ENCODE peak calls at places on chromosomes 5 and 9, in seven cellular contexts. One of them, this sample, is unnamed.

GRCh38 chr5:121949885-121950284 is 11.9 kb upstream of the SRFBP1 start:
- DNase-seq in AG10803: peak; percentile 62
- DNase-seq in SJSA1: no peak
- DNase-seq in ovary: no peak
- DNase-seq in IMR-90: peak; percentile 60
- DNase-seq in choroid plexus epithelial cell: peak; percentile 79
- DNase-seq in pancreas: no peak
- DNase-seq in this sample: peak; percentile 17

GRCh38 chr5:141560725-141561483 is 57.9 kb downstream of the DIAPH1 start:
- DNase-seq in AG10803: peak; percentile 97
- DNase-seq in SJSA1: peak; percentile 94
- DNase-seq in ovary: peak; percentile 87
- DNase-seq in IMR-90: peak; percentile 98
- DNase-seq in choroid plexus epithelial cell: peak; percentile 99
- DNase-seq in pancreas: peak; percentile 55
- DNase-seq in this sample: peak; percentile 97

GRCh38 chr9:21831841-21832509 is 29.5 kb downstream of the MTAP start:
- DNase-seq in AG10803: peak; percentile 84
- DNase-seq in SJSA1: peak; percentile 80
- DNase-seq in ovary: no peak
- DNase-seq in IMR-90: peak; percentile 98
- DNase-seq in choroid plexus epithelial cell: peak; percentile 94
- DNase-seq in pancreas: no peak
- DNase-seq in this sample: peak; percentile 77

GRCh38 chr5:103111458-103111857 is 8.5 kb downstream of the GIN1 start:
- DNase-seq in AG10803: no peak
- DNase-seq in SJSA1: no peak
- DNase-seq in ovary: no peak
- DNase-seq in IMR-90: no peak
- DNase-seq in choroid plexus epithelial cell: no peak
- DNase-seq in pancreas: no peak
- DNase-seq in this sample: no peak

GRCh38 chr5:32690153-32690552 is 21.0 kb upstream of the NPR3 start:
- DNase-seq in AG10803: peak; percentile 8
- DNase-seq in SJSA1: no peak
- DNase-seq in ovary: no peak
- DNase-seq in IMR-90: no peak
- DNase-seq in choroid plexus epithelial cell: peak; percentile 34
- DNase-seq in pancreas: no peak
- DNase-seq in this sample: no peak

GRCh38 chr5:16726538-16726946 is 109.7 kb upstream of the RETREG1 start:
- DNase-seq in AG10803: no peak
- DNase-seq in SJSA1: peak; percentile 31
- DNase-seq in ovary: no peak
- DNase-seq in IMR-90: peak; percentile 28
- DNase-seq in choroid plexus epithelial cell: peak; percentile 7
- DNase-seq in pancreas: no peak
- DNase-seq in this sample: no peak

GRCh38 chr9:107539427-107540154 is 50.0 kb upstream of the KLF4 start:
- DNase-seq in AG10803: no peak
- DNase-seq in SJSA1: no peak
- DNase-seq in ovary: no peak
- DNase-seq in IMR-90: no peak
- DNase-seq in choroid plexus epithelial cell: no peak
- DNase-seq in pancreas: no peak
- DNase-seq in this sample: no peak

GRCh38 chr9:83444110-83444509 is 94.1 kb downstream of the FRMD3 start:
- DNase-seq in AG10803: peak; percentile 72
- DNase-seq in SJSA1: no peak
- DNase-seq in ovary: peak; percentile 39
- DNase-seq in IMR-90: no peak
- DNase-seq in choroid plexus epithelial cell: no peak
- DNase-seq in pancreas: no peak
- DNase-seq in this sample: no peak

GRCh38 chr5:159866093-159866492 is 50.2 kb upstream of the ADRA1B start:
- DNase-seq in AG10803: no peak
- DNase-seq in SJSA1: no peak
- DNase-seq in ovary: no peak
- DNase-seq in IMR-90: no peak
- DNase-seq in choroid plexus epithelial cell: no peak
- DNase-seq in pancreas: no peak
- DNase-seq in this sample: no peak

GRCh38 chr9:86822414-86822813 is 124.9 kb downstream of the GAS1 start:
- DNase-seq in AG10803: no peak
- DNase-seq in SJSA1: no peak
- DNase-seq in ovary: no peak
- DNase-seq in IMR-90: no peak
- DNase-seq in choroid plexus epithelial cell: no peak
- DNase-seq in pancreas: no peak
- DNase-seq in this sample: no peak

GRCh38 chr5:127400524-127400923 is 109.9 kb downstream of the MEGF10 start:
- DNase-seq in AG10803: no peak
- DNase-seq in SJSA1: no peak
- DNase-seq in ovary: no peak
- DNase-seq in IMR-90: no peak
- DNase-seq in choroid plexus epithelial cell: no peak
- DNase-seq in pancreas: no peak
- DNase-seq in this sample: no peak

GRCh38 chr5:76810236-76810635 is 8.6 kb upstream of the F2RL1 start:
- DNase-seq in AG10803: no peak
- DNase-seq in SJSA1: no peak
- DNase-seq in ovary: no peak
- DNase-seq in IMR-90: no peak
- DNase-seq in choroid plexus epithelial cell: no peak
- DNase-seq in pancreas: no peak
- DNase-seq in this sample: no peak

GRCh38 chr5:76751291-76751690 is 35.4 kb downstream of the F2R start:
- DNase-seq in AG10803: no peak
- DNase-seq in SJSA1: no peak
- DNase-seq in ovary: no peak
- DNase-seq in IMR-90: no peak
- DNase-seq in choroid plexus epithelial cell: no peak
- DNase-seq in pancreas: no peak
- DNase-seq in this sample: no peak

GRCh38 chr9:2385746-2386145 is 235.8 kb upstream of the VLDLR start:
- DNase-seq in AG10803: no peak
- DNase-seq in SJSA1: no peak
- DNase-seq in ovary: no peak
- DNase-seq in IMR-90: no peak
- DNase-seq in choroid plexus epithelial cell: no peak
- DNase-seq in pancreas: no peak
- DNase-seq in this sample: no peak

GRCh38 chr5:153824909-153825308 is 213.8 kb downstream of the FAM114A2 start:
- DNase-seq in AG10803: no peak
- DNase-seq in SJSA1: no peak
- DNase-seq in ovary: no peak
- DNase-seq in IMR-90: no peak
- DNase-seq in choroid plexus epithelial cell: no peak
- DNase-seq in pancreas: no peak
- DNase-seq in this sample: no peak

GRCh38 chr9:90805006-90805993 is 3.7 kb downstream of the SYK start:
- DNase-seq in AG10803: no peak
- DNase-seq in SJSA1: no peak
- DNase-seq in ovary: no peak
- DNase-seq in IMR-90: no peak
- DNase-seq in choroid plexus epithelial cell: no peak
- DNase-seq in pancreas: no peak
- DNase-seq in this sample: no peak

GRCh38 chr9:93666279-93666784 is 89.9 kb downstream of the PHF2 start:
- DNase-seq in AG10803: no peak
- DNase-seq in SJSA1: no peak
- DNase-seq in ovary: no peak
- DNase-seq in IMR-90: no peak
- DNase-seq in choroid plexus epithelial cell: no peak
- DNase-seq in pancreas: no peak
- DNase-seq in this sample: no peak

GRCh38 chr5:139494832-139495231 is 12.3 kb upstream of the STING1 start:
- DNase-seq in AG10803: peak; percentile 69
- DNase-seq in SJSA1: no peak
- DNase-seq in ovary: no peak
- DNase-seq in IMR-90: peak; percentile 58
- DNase-seq in choroid plexus epithelial cell: peak; percentile 62
- DNase-seq in pancreas: no peak
- DNase-seq in this sample: no peak

GRCh38 chr5:175542232-175542965 is 64.0 kb downstream of the SFXN1 start:
- DNase-seq in AG10803: no peak
- DNase-seq in SJSA1: no peak
- DNase-seq in ovary: no peak
- DNase-seq in IMR-90: no peak
- DNase-seq in choroid plexus epithelial cell: no peak
- DNase-seq in pancreas: no peak
- DNase-seq in this sample: no peak

GRCh38 chr5:73312146-73312871 is 136.3 kb downstream of the FOXD1 start:
- DNase-seq in AG10803: peak; percentile 95
- DNase-seq in SJSA1: peak; percentile 46
- DNase-seq in ovary: no peak
- DNase-seq in IMR-90: peak; percentile 96
- DNase-seq in choroid plexus epithelial cell: peak; percentile 98
- DNase-seq in pancreas: no peak
- DNase-seq in this sample: peak; percentile 85

GRCh38 chr9:129481824-129482511 is 138.9 kb downstream of the C9orf50 start:
- DNase-seq in AG10803: peak; percentile 59
- DNase-seq in SJSA1: peak; percentile 51
- DNase-seq in ovary: peak; percentile 81
- DNase-seq in IMR-90: no peak
- DNase-seq in choroid plexus epithelial cell: peak; percentile 56
- DNase-seq in pancreas: no peak
- DNase-seq in this sample: no peak

GRCh38 chr9:14095272-14095671 is 218.7 kb downstream of the NFIB start:
- DNase-seq in AG10803: no peak
- DNase-seq in SJSA1: no peak
- DNase-seq in ovary: no peak
- DNase-seq in IMR-90: no peak
- DNase-seq in choroid plexus epithelial cell: no peak
- DNase-seq in pancreas: no peak
- DNase-seq in this sample: no peak

GRCh38 chr9:14097666-14098065 is 216.3 kb downstream of the NFIB start:
- DNase-seq in AG10803: no peak
- DNase-seq in SJSA1: no peak
- DNase-seq in ovary: no peak
- DNase-seq in IMR-90: no peak
- DNase-seq in choroid plexus epithelial cell: no peak
- DNase-seq in pancreas: no peak
- DNase-seq in this sample: no peak

GRCh38 chr9:14097215-14097614 is 216.7 kb downstream of the NFIB start:
- DNase-seq in AG10803: no peak
- DNase-seq in SJSA1: peak; percentile 15
- DNase-seq in ovary: no peak
- DNase-seq in IMR-90: peak; percentile 47
- DNase-seq in choroid plexus epithelial cell: peak; percentile 84
- DNase-seq in pancreas: no peak
- DNase-seq in this sample: peak; percentile 36

GRCh38 chr9:14098102-14098501 is 215.8 kb downstream of the NFIB start:
- DNase-seq in AG10803: no peak
- DNase-seq in SJSA1: peak; percentile 32
- DNase-seq in ovary: no peak
- DNase-seq in IMR-90: peak; percentile 70
- DNase-seq in choroid plexus epithelial cell: peak; percentile 59
- DNase-seq in pancreas: no peak
- DNase-seq in this sample: no peak

GRCh38 chr9:14096182-14096922 is 217.6 kb downstream of the NFIB start:
- DNase-seq in AG10803: peak; percentile 30
- DNase-seq in SJSA1: peak; percentile 23
- DNase-seq in ovary: no peak
- DNase-seq in IMR-90: peak; percentile 62
- DNase-seq in choroid plexus epithelial cell: peak; percentile 88
- DNase-seq in pancreas: no peak
- DNase-seq in this sample: peak; percentile 61
- H3K4me3 ChIP-seq in AG10803: peak overlapping the region; percentile 4
- H3K4me3 ChIP-seq in SJSA1: no peak overlapping the region
- H3K4me3 ChIP-seq in ovary: no peak overlapping the region
- H3K4me3 ChIP-seq in IMR-90: no peak overlapping the region
- H3K4me3 ChIP-seq in choroid plexus epithelial cell: peak overlapping the region; percentile 40
- H3K4me3 ChIP-seq in pancreas: no peak overlapping the region
- H3K4me3 ChIP-seq in this sample: peak overlapping the region; percentile 10

DNA sequence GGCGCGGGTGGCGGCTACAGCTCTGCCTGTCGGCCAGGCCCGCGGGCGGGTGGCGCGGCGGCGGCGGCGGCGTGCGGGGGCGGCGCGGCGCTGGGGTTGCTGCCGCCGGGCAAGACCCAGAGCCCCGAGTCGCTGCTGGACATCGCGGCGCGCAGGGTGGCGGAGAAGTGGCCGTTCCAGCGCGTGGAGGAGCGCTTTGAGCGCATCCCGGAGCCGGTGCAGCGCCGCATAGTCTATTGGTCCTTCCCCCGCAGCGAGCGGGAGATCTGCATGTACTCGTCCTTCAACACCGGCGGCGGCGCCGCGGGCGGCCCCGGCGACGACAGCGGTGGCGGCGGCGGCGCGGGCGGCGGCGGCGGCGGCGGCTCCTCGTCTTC is 299 bp downstream of the ZSWIM6 start:
- DNase-seq in AG10803: peak; percentile 25
- DNase-seq in SJSA1: peak; percentile 48
- DNase-seq in ovary: no peak
- DNase-seq in IMR-90: no peak
- DNase-seq in choroid plexus epithelial cell: peak; percentile 48
- DNase-seq in pancreas: peak; percentile 83
- DNase-seq in this sample: no peak
- H3K4me3 ChIP-seq in AG10803: peak overlapping the region; percentile 86
- H3K4me3 ChIP-seq in SJSA1: peak overlapping the region; percentile 90
- H3K4me3 ChIP-seq in ovary: peak overlapping the region; percentile 63
- H3K4me3 ChIP-seq in IMR-90: peak overlapping the region; percentile 93
- H3K4me3 ChIP-seq in choroid plexus epithelial cell: peak overlapping the region; percentile 90
- H3K4me3 ChIP-seq in pancreas: peak overlapping the region; percentile 32
- H3K4me3 ChIP-seq in this sample: peak overlapping the region; percentile 89

DNA sequence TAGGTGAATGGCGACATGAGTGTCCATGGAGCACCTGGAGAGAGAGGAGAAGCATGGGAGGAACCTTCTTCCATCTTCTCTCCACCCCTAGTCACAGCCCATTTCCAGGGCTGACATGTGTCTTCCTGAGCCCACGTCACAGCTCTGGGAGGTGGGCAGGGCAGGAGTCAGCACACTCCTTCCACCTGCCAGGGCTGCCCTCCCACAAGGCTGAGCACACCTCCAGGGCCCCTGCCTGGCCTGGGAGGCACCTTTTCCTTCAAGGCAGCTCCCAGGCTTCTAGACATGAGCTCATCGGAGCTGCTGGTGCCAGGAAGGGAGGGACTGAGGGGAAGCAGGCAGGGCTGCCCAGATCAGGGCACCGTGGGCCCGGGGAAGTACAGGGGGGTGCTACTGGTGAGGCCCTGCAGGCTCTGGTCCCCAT is 13.6 kb upstream of the SYNPO start:
- DNase-seq in AG10803: no peak
- DNase-seq in SJSA1: no peak
- DNase-seq in ovary: no peak
- DNase-seq in IMR-90: no peak
- DNase-seq in choroid plexus epithelial cell: no peak
- DNase-seq in pancreas: peak; percentile 80
- DNase-seq in this sample: no peak
- H3K4me3 ChIP-seq in AG10803: no peak overlapping the region
- H3K4me3 ChIP-seq in SJSA1: no peak overlapping the region
- H3K4me3 ChIP-seq in ovary: no peak overlapping the region
- H3K4me3 ChIP-seq in IMR-90: no peak overlapping the region
- H3K4me3 ChIP-seq in choroid plexus epithelial cell: no peak overlapping the region
- H3K4me3 ChIP-seq in pancreas: no peak overlapping the region
- H3K4me3 ChIP-seq in this sample: no peak overlapping the region

DNA sequence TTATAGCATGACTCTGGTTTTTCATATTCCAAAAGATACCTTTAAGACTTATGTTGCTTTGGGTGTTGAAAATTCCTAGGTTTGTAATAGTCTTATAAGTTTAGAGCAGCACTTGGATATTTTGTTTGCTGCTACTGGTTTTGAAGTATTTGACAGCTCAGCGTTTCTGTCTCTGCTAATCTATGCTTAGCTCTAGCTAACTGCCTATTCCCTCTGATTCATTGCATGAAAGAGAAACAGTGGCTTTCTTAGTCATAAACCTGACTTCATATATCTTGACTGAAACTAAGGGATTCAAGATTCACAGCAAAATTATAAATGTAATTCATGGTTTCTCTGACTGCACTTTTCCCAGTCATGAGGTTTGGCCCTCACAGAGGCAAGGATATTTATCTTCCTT is 35.6 kb upstream of the ANXA1 start:
- DNase-seq in AG10803: peak; percentile 47
- DNase-seq in SJSA1: peak; percentile 23
- DNase-seq in ovary: no peak
- DNase-seq in IMR-90: peak; percentile 80
- DNase-seq in choroid plexus epithelial cell: peak; percentile 81
- DNase-seq in pancreas: no peak
- DNase-seq in this sample: peak; percentile 31
- H3K4me3 ChIP-seq in AG10803: no peak overlapping the region
- H3K4me3 ChIP-seq in SJSA1: no peak overlapping the region
- H3K4me3 ChIP-seq in ovary: no peak overlapping the region
- H3K4me3 ChIP-seq in IMR-90: no peak overlapping the region
- H3K4me3 ChIP-seq in choroid plexus epithelial cell: no peak overlapping the region
- H3K4me3 ChIP-seq in pancreas: no peak overlapping the region
- H3K4me3 ChIP-seq in this sample: no peak overlapping the region

This sample was measured in skeletal muscle cell.